ENCODE peak calls at places on chromosomes 13 and 19, in nine cellular contexts. One of them, this sample, is unnamed.
A peak's percentile ranks its signal among the peaks of the same experiment; 100 is the strongest.

GRCh38 chr19:294341-294818 is 3.2 kb upstream of the PLPP2 start:
- DNase-seq in stimulated activated CD8-positive, alpha-beta memory T cell treated with anti-CD3 and anti-CD28 coated beads, Interleukin-12 subunit alpha, Interleukin-12 subunit beta, amount 100 ng/mL, for 4 hours: no peak
- DNase-seq in GDM1: no peak
- DNase-seq in pons: peak; percentile 47
- DNase-seq in GM23248: peak; percentile 57
- DNase-seq in hippocampal formation: no peak
- DNase-seq in ELF-1: no peak
- DNase-seq in stimulated activated CD4-positive, alpha-beta T cell treated with anti-CD3 and anti-CD28 coated beads, Interleukin-15, amount 100 ng/mL, for 1 hour: no peak
- DNase-seq in CD4-positive, alpha-beta memory T cell: no peak
- DNase-seq in this sample: peak; percentile 34

GRCh38 chr13:97018029-97018819 is 23.9 kb upstream of the OXGR1 start:
- DNase-seq in GM23248: peak; percentile 65
- DNase-seq in GDM1: peak; percentile 38
- DNase-seq in stimulated activated CD4-positive, alpha-beta T cell treated with anti-CD3 and anti-CD28 coated beads, Interleukin-15, amount 100 ng/mL, for 1 hour: no peak
- DNase-seq in pons: peak; percentile 81
- DNase-seq in stimulated activated CD8-positive, alpha-beta memory T cell treated with anti-CD3 and anti-CD28 coated beads, Interleukin-12 subunit alpha, Interleukin-12 subunit beta, amount 100 ng/mL, for 4 hours: no peak
- DNase-seq in hippocampal formation: peak; percentile 71
- DNase-seq in ELF-1: peak; percentile 77
- DNase-seq in CD4-positive, alpha-beta memory T cell: peak; percentile 45
- DNase-seq in this sample: peak; percentile 81

GRCh38 chr19:34305221-34306058 is 51.1 kb downstream of the GARRE1 start:
- DNase-seq in CD4-positive, alpha-beta memory T cell: no peak
- DNase-seq in ELF-1: peak; percentile 51
- DNase-seq in pons: no peak
- DNase-seq in stimulated activated CD8-positive, alpha-beta memory T cell treated with anti-CD3 and anti-CD28 coated beads, Interleukin-12 subunit alpha, Interleukin-12 subunit beta, amount 100 ng/mL, for 4 hours: no peak
- DNase-seq in hippocampal formation: no peak
- DNase-seq in stimulated activated CD4-positive, alpha-beta T cell treated with anti-CD3 and anti-CD28 coated beads, Interleukin-15, amount 100 ng/mL, for 1 hour: no peak
- DNase-seq in GM23248: no peak
- DNase-seq in GDM1: no peak
- DNase-seq in this sample: no peak

GRCh38 chr19:43784251-43784980 is 3.6 kb upstream of the KCNN4 start:
- DNase-seq in GDM1: peak; percentile 25
- DNase-seq in GM23248: peak; percentile 92
- DNase-seq in CD4-positive, alpha-beta memory T cell: peak; percentile 57
- DNase-seq in stimulated activated CD8-positive, alpha-beta memory T cell treated with anti-CD3 and anti-CD28 coated beads, Interleukin-12 subunit alpha, Interleukin-12 subunit beta, amount 100 ng/mL, for 4 hours: peak; percentile 41
- DNase-seq in pons: no peak
- DNase-seq in hippocampal formation: no peak
- DNase-seq in stimulated activated CD4-positive, alpha-beta T cell treated with anti-CD3 and anti-CD28 coated beads, Interleukin-15, amount 100 ng/mL, for 1 hour: peak; percentile 42
- DNase-seq in ELF-1: peak; percentile 59
- DNase-seq in this sample: no peak

GRCh38 chr19:7658219-7658686 is 10.6 kb upstream of the RETN start:
- DNase-seq in CD4-positive, alpha-beta memory T cell: peak; percentile 63
- DNase-seq in hippocampal formation: peak; percentile 46
- DNase-seq in GDM1: no peak
- DNase-seq in pons: peak; percentile 40
- DNase-seq in stimulated activated CD8-positive, alpha-beta memory T cell treated with anti-CD3 and anti-CD28 coated beads, Interleukin-12 subunit alpha, Interleukin-12 subunit beta, amount 100 ng/mL, for 4 hours: no peak
- DNase-seq in GM23248: peak; percentile 5
- DNase-seq in stimulated activated CD4-positive, alpha-beta T cell treated with anti-CD3 and anti-CD28 coated beads, Interleukin-15, amount 100 ng/mL, for 1 hour: no peak
- DNase-seq in ELF-1: no peak
- DNase-seq in this sample: peak; percentile 88

GRCh38 chr19:47494729-47495128 is 10.7 kb upstream of the KPTN start:
- DNase-seq in CD4-positive, alpha-beta memory T cell: no peak
- DNase-seq in GM23248: no peak
- DNase-seq in stimulated activated CD8-positive, alpha-beta memory T cell treated with anti-CD3 and anti-CD28 coated beads, Interleukin-12 subunit alpha, Interleukin-12 subunit beta, amount 100 ng/mL, for 4 hours: no peak
- DNase-seq in pons: no peak
- DNase-seq in stimulated activated CD4-positive, alpha-beta T cell treated with anti-CD3 and anti-CD28 coated beads, Interleukin-15, amount 100 ng/mL, for 1 hour: no peak
- DNase-seq in GDM1: no peak
- DNase-seq in hippocampal formation: no peak
- DNase-seq in ELF-1: no peak
- DNase-seq in this sample: no peak

GRCh38 chr13:43473437-43473836 is 313.3 kb downstream of the ENOX1 start:
- DNase-seq in ELF-1: no peak
- DNase-seq in GM23248: no peak
- DNase-seq in hippocampal formation: no peak
- DNase-seq in stimulated activated CD4-positive, alpha-beta T cell treated with anti-CD3 and anti-CD28 coated beads, Interleukin-15, amount 100 ng/mL, for 1 hour: no peak
- DNase-seq in stimulated activated CD8-positive, alpha-beta memory T cell treated with anti-CD3 and anti-CD28 coated beads, Interleukin-12 subunit alpha, Interleukin-12 subunit beta, amount 100 ng/mL, for 4 hours: no peak
- DNase-seq in GDM1: no peak
- DNase-seq in CD4-positive, alpha-beta memory T cell: no peak
- DNase-seq in pons: peak; percentile 64
- DNase-seq in this sample: no peak

GRCh38 chr13:30308548-30308947 is 1.2 kb upstream of the KATNAL1 start:
- DNase-seq in pons: no peak
- DNase-seq in GDM1: no peak
- DNase-seq in ELF-1: no peak
- DNase-seq in hippocampal formation: no peak
- DNase-seq in stimulated activated CD4-positive, alpha-beta T cell treated with anti-CD3 and anti-CD28 coated beads, Interleukin-15, amount 100 ng/mL, for 1 hour: no peak
- DNase-seq in CD4-positive, alpha-beta memory T cell: no peak
- DNase-seq in GM23248: peak; percentile 53
- DNase-seq in stimulated activated CD8-positive, alpha-beta memory T cell treated with anti-CD3 and anti-CD28 coated beads, Interleukin-12 subunit alpha, Interleukin-12 subunit beta, amount 100 ng/mL, for 4 hours: no peak
- DNase-seq in this sample: no peak

GRCh38 chr13:61410669-61411297 is 4.9 kb downstream of the PCDH20 start:
- DNase-seq in ELF-1: no peak
- DNase-seq in stimulated activated CD4-positive, alpha-beta T cell treated with anti-CD3 and anti-CD28 coated beads, Interleukin-15, amount 100 ng/mL, for 1 hour: no peak
- DNase-seq in stimulated activated CD8-positive, alpha-beta memory T cell treated with anti-CD3 and anti-CD28 coated beads, Interleukin-12 subunit alpha, Interleukin-12 subunit beta, amount 100 ng/mL, for 4 hours: no peak
- DNase-seq in pons: peak; percentile 36
- DNase-seq in GM23248: peak; percentile 32
- DNase-seq in hippocampal formation: peak; percentile 34
- DNase-seq in GDM1: no peak
- DNase-seq in CD4-positive, alpha-beta memory T cell: no peak
- DNase-seq in this sample: no peak

GRCh38 chr13:51959773-51960172 is 51.5 kb downstream of the ATP7B start:
- DNase-seq in GDM1: no peak
- DNase-seq in hippocampal formation: no peak
- DNase-seq in stimulated activated CD4-positive, alpha-beta T cell treated with anti-CD3 and anti-CD28 coated beads, Interleukin-15, amount 100 ng/mL, for 1 hour: no peak
- DNase-seq in pons: no peak
- DNase-seq in stimulated activated CD8-positive, alpha-beta memory T cell treated with anti-CD3 and anti-CD28 coated beads, Interleukin-12 subunit alpha, Interleukin-12 subunit beta, amount 100 ng/mL, for 4 hours: no peak
- DNase-seq in CD4-positive, alpha-beta memory T cell: no peak
- DNase-seq in ELF-1: no peak
- DNase-seq in GM23248: no peak
- DNase-seq in this sample: no peak

GRCh38 chr13:46641274-46642081 is 88.5 kb downstream of the LRCH1 start:
- DNase-seq in GM23248: peak; percentile 34
- DNase-seq in CD4-positive, alpha-beta memory T cell: no peak
- DNase-seq in hippocampal formation: no peak
- DNase-seq in ELF-1: no peak
- DNase-seq in GDM1: no peak
- DNase-seq in stimulated activated CD4-positive, alpha-beta T cell treated with anti-CD3 and anti-CD28 coated beads, Interleukin-15, amount 100 ng/mL, for 1 hour: no peak
- DNase-seq in pons: no peak
- DNase-seq in stimulated activated CD8-positive, alpha-beta memory T cell treated with anti-CD3 and anti-CD28 coated beads, Interleukin-12 subunit alpha, Interleukin-12 subunit beta, amount 100 ng/mL, for 4 hours: no peak
- DNase-seq in this sample: no peak

GRCh38 chr13:65746522-65746921 is 1483.6 kb downstream of the PCDH9 start:
- DNase-seq in CD4-positive, alpha-beta memory T cell: no peak
- DNase-seq in GDM1: no peak
- DNase-seq in stimulated activated CD4-positive, alpha-beta T cell treated with anti-CD3 and anti-CD28 coated beads, Interleukin-15, amount 100 ng/mL, for 1 hour: no peak
- DNase-seq in stimulated activated CD8-positive, alpha-beta memory T cell treated with anti-CD3 and anti-CD28 coated beads, Interleukin-12 subunit alpha, Interleukin-12 subunit beta, amount 100 ng/mL, for 4 hours: no peak
- DNase-seq in ELF-1: no peak
- DNase-seq in GM23248: no peak
- DNase-seq in hippocampal formation: no peak
- DNase-seq in pons: no peak
- DNase-seq in this sample: no peak

GRCh38 chr13:76965759-76966421 is 17.6 kb downstream of the ACOD1 start:
- DNase-seq in stimulated activated CD8-positive, alpha-beta memory T cell treated with anti-CD3 and anti-CD28 coated beads, Interleukin-12 subunit alpha, Interleukin-12 subunit beta, amount 100 ng/mL, for 4 hours: no peak
- DNase-seq in hippocampal formation: peak; percentile 3
- DNase-seq in ELF-1: no peak
- DNase-seq in pons: no peak
- DNase-seq in CD4-positive, alpha-beta memory T cell: no peak
- DNase-seq in stimulated activated CD4-positive, alpha-beta T cell treated with anti-CD3 and anti-CD28 coated beads, Interleukin-15, amount 100 ng/mL, for 1 hour: no peak
- DNase-seq in GM23248: peak; percentile 78
- DNase-seq in GDM1: no peak
- DNase-seq in this sample: peak; percentile 58

GRCh38 chr19:4229179-4229931 is at the start of gene EBI3:
- DNase-seq in ELF-1: peak; percentile 30
- DNase-seq in stimulated activated CD4-positive, alpha-beta T cell treated with anti-CD3 and anti-CD28 coated beads, Interleukin-15, amount 100 ng/mL, for 1 hour: no peak
- DNase-seq in GDM1: no peak
- DNase-seq in pons: no peak
- DNase-seq in hippocampal formation: no peak
- DNase-seq in GM23248: peak; percentile 45
- DNase-seq in stimulated activated CD8-positive, alpha-beta memory T cell treated with anti-CD3 and anti-CD28 coated beads, Interleukin-12 subunit alpha, Interleukin-12 subunit beta, amount 100 ng/mL, for 4 hours: peak; percentile 8
- DNase-seq in CD4-positive, alpha-beta memory T cell: no peak
- DNase-seq in this sample: peak; percentile 39

GRCh38 chr13:41654800-41655199 is 197.4 kb downstream of the RGCC start:
- DNase-seq in GDM1: no peak
- DNase-seq in ELF-1: no peak
- DNase-seq in pons: no peak
- DNase-seq in stimulated activated CD4-positive, alpha-beta T cell treated with anti-CD3 and anti-CD28 coated beads, Interleukin-15, amount 100 ng/mL, for 1 hour: no peak
- DNase-seq in CD4-positive, alpha-beta memory T cell: no peak
- DNase-seq in GM23248: no peak
- DNase-seq in stimulated activated CD8-positive, alpha-beta memory T cell treated with anti-CD3 and anti-CD28 coated beads, Interleukin-12 subunit alpha, Interleukin-12 subunit beta, amount 100 ng/mL, for 4 hours: no peak
- DNase-seq in hippocampal formation: no peak
- DNase-seq in this sample: no peak

GRCh38 chr13:53683608-53684007 is 655.0 kb downstream of the OLFM4 start:
- DNase-seq in GDM1: no peak
- DNase-seq in CD4-positive, alpha-beta memory T cell: no peak
- DNase-seq in stimulated activated CD8-positive, alpha-beta memory T cell treated with anti-CD3 and anti-CD28 coated beads, Interleukin-12 subunit alpha, Interleukin-12 subunit beta, amount 100 ng/mL, for 4 hours: no peak
- DNase-seq in GM23248: no peak
- DNase-seq in ELF-1: no peak
- DNase-seq in stimulated activated CD4-positive, alpha-beta T cell treated with anti-CD3 and anti-CD28 coated beads, Interleukin-15, amount 100 ng/mL, for 1 hour: no peak
- DNase-seq in hippocampal formation: no peak
- DNase-seq in pons: no peak
- DNase-seq in this sample: no peak

GRCh38 chr19:5498817-5499535 is 43.8 kb downstream of the ZNRF4 start:
- DNase-seq in stimulated activated CD4-positive, alpha-beta T cell treated with anti-CD3 and anti-CD28 coated beads, Interleukin-15, amount 100 ng/mL, for 1 hour: no peak
- DNase-seq in hippocampal formation: peak; percentile 41
- DNase-seq in pons: no peak
- DNase-seq in GM23248: no peak
- DNase-seq in CD4-positive, alpha-beta memory T cell: no peak
- DNase-seq in ELF-1: peak; percentile 83
- DNase-seq in GDM1: no peak
- DNase-seq in stimulated activated CD8-positive, alpha-beta memory T cell treated with anti-CD3 and anti-CD28 coated beads, Interleukin-12 subunit alpha, Interleukin-12 subunit beta, amount 100 ng/mL, for 4 hours: no peak
- DNase-seq in this sample: peak; percentile 49

GRCh38 chr13:44274838-44275237 is 98.8 kb upstream of the SERP2 start:
- DNase-seq in GDM1: peak; percentile 16
- DNase-seq in hippocampal formation: no peak
- DNase-seq in ELF-1: no peak
- DNase-seq in GM23248: peak; percentile 13
- DNase-seq in stimulated activated CD4-positive, alpha-beta T cell treated with anti-CD3 and anti-CD28 coated beads, Interleukin-15, amount 100 ng/mL, for 1 hour: no peak
- DNase-seq in CD4-positive, alpha-beta memory T cell: no peak
- DNase-seq in stimulated activated CD8-positive, alpha-beta memory T cell treated with anti-CD3 and anti-CD28 coated beads, Interleukin-12 subunit alpha, Interleukin-12 subunit beta, amount 100 ng/mL, for 4 hours: no peak
- DNase-seq in pons: no peak
- DNase-seq in this sample: peak; percentile 13

GRCh38 chr19:6415592-6416190 is 8.9 kb downstream of the KHSRP start:
- DNase-seq in stimulated activated CD4-positive, alpha-beta T cell treated with anti-CD3 and anti-CD28 coated beads, Interleukin-15, amount 100 ng/mL, for 1 hour: no peak
- DNase-seq in GDM1: no peak
- DNase-seq in pons: no peak
- DNase-seq in GM23248: no peak
- DNase-seq in stimulated activated CD8-positive, alpha-beta memory T cell treated with anti-CD3 and anti-CD28 coated beads, Interleukin-12 subunit alpha, Interleukin-12 subunit beta, amount 100 ng/mL, for 4 hours: no peak
- DNase-seq in CD4-positive, alpha-beta memory T cell: no peak
- DNase-seq in ELF-1: no peak
- DNase-seq in hippocampal formation: no peak
- DNase-seq in this sample: no peak

GRCh38 chr13:113864303-113864890 is 521 bp upstream of the GAS6 start:
- DNase-seq in stimulated activated CD8-positive, alpha-beta memory T cell treated with anti-CD3 and anti-CD28 coated beads, Interleukin-12 subunit alpha, Interleukin-12 subunit beta, amount 100 ng/mL, for 4 hours: no peak
- DNase-seq in GM23248: peak; percentile 53
- DNase-seq in stimulated activated CD4-positive, alpha-beta T cell treated with anti-CD3 and anti-CD28 coated beads, Interleukin-15, amount 100 ng/mL, for 1 hour: no peak
- DNase-seq in CD4-positive, alpha-beta memory T cell: no peak
- DNase-seq in hippocampal formation: no peak
- DNase-seq in pons: no peak
- DNase-seq in GDM1: no peak
- DNase-seq in ELF-1: peak; percentile 5
- DNase-seq in this sample: no peak

GRCh38 chr19:4413588-4413987 is 11.1 kb downstream of the CHAF1A start:
- DNase-seq in ELF-1: no peak
- DNase-seq in stimulated activated CD4-positive, alpha-beta T cell treated with anti-CD3 and anti-CD28 coated beads, Interleukin-15, amount 100 ng/mL, for 1 hour: no peak
- DNase-seq in CD4-positive, alpha-beta memory T cell: no peak
- DNase-seq in stimulated activated CD8-positive, alpha-beta memory T cell treated with anti-CD3 and anti-CD28 coated beads, Interleukin-12 subunit alpha, Interleukin-12 subunit beta, amount 100 ng/mL, for 4 hours: no peak
- DNase-seq in pons: no peak
- DNase-seq in GDM1: no peak
- DNase-seq in GM23248: no peak
- DNase-seq in hippocampal formation: no peak
- DNase-seq in this sample: no peak

GRCh38 chr13:46126552-46127171 is 21.8 kb upstream of the CPB2 start:
- DNase-seq in CD4-positive, alpha-beta memory T cell: peak; percentile 71
- DNase-seq in hippocampal formation: peak; percentile 90
- DNase-seq in stimulated activated CD4-positive, alpha-beta T cell treated with anti-CD3 and anti-CD28 coated beads, Interleukin-15, amount 100 ng/mL, for 1 hour: peak; percentile 44
- DNase-seq in GDM1: peak; percentile 75
- DNase-seq in pons: peak; percentile 95
- DNase-seq in ELF-1: peak; percentile 82
- DNase-seq in GM23248: peak; percentile 86
- DNase-seq in stimulated activated CD8-positive, alpha-beta memory T cell treated with anti-CD3 and anti-CD28 coated beads, Interleukin-12 subunit alpha, Interleukin-12 subunit beta, amount 100 ng/mL, for 4 hours: peak; percentile 28
- DNase-seq in this sample: peak; percentile 91

GRCh38 chr13:49240017-49240416 is 7.7 kb upstream of the CDADC1 start:
- DNase-seq in stimulated activated CD8-positive, alpha-beta memory T cell treated with anti-CD3 and anti-CD28 coated beads, Interleukin-12 subunit alpha, Interleukin-12 subunit beta, amount 100 ng/mL, for 4 hours: no peak
- DNase-seq in CD4-positive, alpha-beta memory T cell: peak; percentile 50
- DNase-seq in GM23248: peak; percentile 76
- DNase-seq in GDM1: peak; percentile 40
- DNase-seq in stimulated activated CD4-positive, alpha-beta T cell treated with anti-CD3 and anti-CD28 coated beads, Interleukin-15, amount 100 ng/mL, for 1 hour: peak; percentile 10
- DNase-seq in pons: no peak
- DNase-seq in hippocampal formation: no peak
- DNase-seq in ELF-1: no peak
- DNase-seq in this sample: no peak

GRCh38 chr19:1106841-1107654 is 3.3 kb downstream of the GPX4 start:
- DNase-seq in hippocampal formation: no peak
- DNase-seq in GM23248: peak; percentile 82
- DNase-seq in stimulated activated CD8-positive, alpha-beta memory T cell treated with anti-CD3 and anti-CD28 coated beads, Interleukin-12 subunit alpha, Interleukin-12 subunit beta, amount 100 ng/mL, for 4 hours: no peak
- DNase-seq in ELF-1: peak; percentile 55
- DNase-seq in stimulated activated CD4-positive, alpha-beta T cell treated with anti-CD3 and anti-CD28 coated beads, Interleukin-15, amount 100 ng/mL, for 1 hour: no peak
- DNase-seq in pons: no peak
- DNase-seq in GDM1: no peak
- DNase-seq in CD4-positive, alpha-beta memory T cell: no peak
- DNase-seq in this sample: no peak

GRCh38 chr19:19134687-19135158 is 3.6 kb downstream of the TMEM161A start:
- DNase-seq in stimulated activated CD4-positive, alpha-beta T cell treated with anti-CD3 and anti-CD28 coated beads, Interleukin-15, amount 100 ng/mL, for 1 hour: no peak
- DNase-seq in ELF-1: peak; percentile 90
- DNase-seq in stimulated activated CD8-positive, alpha-beta memory T cell treated with anti-CD3 and anti-CD28 coated beads, Interleukin-12 subunit alpha, Interleukin-12 subunit beta, amount 100 ng/mL, for 4 hours: no peak
- DNase-seq in GDM1: no peak
- DNase-seq in hippocampal formation: no peak
- DNase-seq in GM23248: no peak
- DNase-seq in CD4-positive, alpha-beta memory T cell: peak; percentile 33
- DNase-seq in pons: no peak
- DNase-seq in this sample: no peak

GRCh38 chr13:91232716-91233115 is 114.8 kb upstream of the MIR17HG start:
- DNase-seq in GM23248: no peak
- DNase-seq in CD4-positive, alpha-beta memory T cell: no peak
- DNase-seq in stimulated activated CD8-positive, alpha-beta memory T cell treated with anti-CD3 and anti-CD28 coated beads, Interleukin-12 subunit alpha, Interleukin-12 subunit beta, amount 100 ng/mL, for 4 hours: no peak
- DNase-seq in stimulated activated CD4-positive, alpha-beta T cell treated with anti-CD3 and anti-CD28 coated beads, Interleukin-15, amount 100 ng/mL, for 1 hour: no peak
- DNase-seq in ELF-1: no peak
- DNase-seq in GDM1: no peak
- DNase-seq in pons: no peak
- DNase-seq in hippocampal formation: no peak
- DNase-seq in this sample: no peak

GRCh38 chr13:114120486-114121430 is 11.7 kb downstream of the RASA3 start:
- DNase-seq in stimulated activated CD4-positive, alpha-beta T cell treated with anti-CD3 and anti-CD28 coated beads, Interleukin-15, amount 100 ng/mL, for 1 hour: no peak
- DNase-seq in GDM1: no peak
- DNase-seq in GM23248: peak; percentile 28
- DNase-seq in ELF-1: peak; percentile 39
- DNase-seq in CD4-positive, alpha-beta memory T cell: no peak
- DNase-seq in pons: no peak
- DNase-seq in stimulated activated CD8-positive, alpha-beta memory T cell treated with anti-CD3 and anti-CD28 coated beads, Interleukin-12 subunit alpha, Interleukin-12 subunit beta, amount 100 ng/mL, for 4 hours: no peak
- DNase-seq in hippocampal formation: no peak
- DNase-seq in this sample: no peak

GRCh38 chr13:90713436-90714133 is 633.9 kb upstream of the MIR17HG start:
- DNase-seq in pons: peak; percentile 52
- DNase-seq in hippocampal formation: no peak
- DNase-seq in stimulated activated CD4-positive, alpha-beta T cell treated with anti-CD3 and anti-CD28 coated beads, Interleukin-15, amount 100 ng/mL, for 1 hour: no peak
- DNase-seq in CD4-positive, alpha-beta memory T cell: no peak
- DNase-seq in GM23248: no peak
- DNase-seq in stimulated activated CD8-positive, alpha-beta memory T cell treated with anti-CD3 and anti-CD28 coated beads, Interleukin-12 subunit alpha, Interleukin-12 subunit beta, amount 100 ng/mL, for 4 hours: no peak
- DNase-seq in ELF-1: no peak
- DNase-seq in GDM1: no peak
- DNase-seq in this sample: peak; percentile 48

GRCh38 chr13:73254827-73255226 is 196.0 kb downstream of the KLF5 start:
- DNase-seq in pons: no peak
- DNase-seq in CD4-positive, alpha-beta memory T cell: no peak
- DNase-seq in stimulated activated CD4-positive, alpha-beta T cell treated with anti-CD3 and anti-CD28 coated beads, Interleukin-15, amount 100 ng/mL, for 1 hour: no peak
- DNase-seq in ELF-1: no peak
- DNase-seq in GDM1: no peak
- DNase-seq in hippocampal formation: no peak
- DNase-seq in stimulated activated CD8-positive, alpha-beta memory T cell treated with anti-CD3 and anti-CD28 coated beads, Interleukin-12 subunit alpha, Interleukin-12 subunit beta, amount 100 ng/mL, for 4 hours: no peak
- DNase-seq in GM23248: peak; percentile 25
- DNase-seq in this sample: no peak

GRCh38 chr19:30799854-30800755 is 427.9 kb downstream of the ZNF536 start:
- DNase-seq in ELF-1: peak; percentile 69
- DNase-seq in pons: peak; percentile 34
- DNase-seq in hippocampal formation: no peak
- DNase-seq in GDM1: no peak
- DNase-seq in stimulated activated CD8-positive, alpha-beta memory T cell treated with anti-CD3 and anti-CD28 coated beads, Interleukin-12 subunit alpha, Interleukin-12 subunit beta, amount 100 ng/mL, for 4 hours: no peak
- DNase-seq in CD4-positive, alpha-beta memory T cell: peak; percentile 5
- DNase-seq in GM23248: peak; percentile 59
- DNase-seq in stimulated activated CD4-positive, alpha-beta T cell treated with anti-CD3 and anti-CD28 coated beads, Interleukin-15, amount 100 ng/mL, for 1 hour: no peak
- DNase-seq in this sample: peak; percentile 57

GRCh38 chr19:32650671-32651070 is 24.3 kb downstream of the ANKRD27 start:
- DNase-seq in stimulated activated CD4-positive, alpha-beta T cell treated with anti-CD3 and anti-CD28 coated beads, Interleukin-15, amount 100 ng/mL, for 1 hour: no peak
- DNase-seq in ELF-1: no peak
- DNase-seq in pons: no peak
- DNase-seq in GDM1: no peak
- DNase-seq in hippocampal formation: no peak
- DNase-seq in CD4-positive, alpha-beta memory T cell: no peak
- DNase-seq in GM23248: no peak
- DNase-seq in stimulated activated CD8-positive, alpha-beta memory T cell treated with anti-CD3 and anti-CD28 coated beads, Interleukin-12 subunit alpha, Interleukin-12 subunit beta, amount 100 ng/mL, for 4 hours: no peak
- DNase-seq in this sample: no peak

This sample was measured in Ammon's horn.